ENCODE peak calls at places on chromosomes 6 and 20, in six cellular contexts. Z is HCT116, Y is IMR-90, C is A549, E is K562, F is H1. X is an unnamed sample.

GRCh38 chr20:48716086-48716485 is 111.7 kb downstream of the PREX1 start:
- DNase-seq in Z (no peak), F (no peak), Y (no peak), E (no peak), C (no peak), X (no peak)

GRCh38 chr6:161139766-161140553 is 133.9 kb downstream of the AGPAT4 start:
- DNase-seq in Y (peak), F (no peak), E (peak), Z (no peak), C (no peak), X (no peak)

GRCh38 chr6:7730003-7730402 is 4.1 kb downstream of the BMP6 start:
- DNase-seq in E (no peak), F (no peak), Y (no peak), Z (no peak), C (no peak), X (no peak)

GRCh38 chr6:157714153-157714490 is 108.9 kb upstream of the SNX9 start:
- DNase-seq in C (no peak), Z (no peak), E (no peak), Y (peak), F (no peak), X (no peak)

GRCh38 chr20:992801-993535 is 9.1 kb downstream of the RSPO4 start:
- DNase-seq in F (no peak), Y (no peak), Z (no peak), E (no peak), C (no peak), X (no peak)

GRCh38 chr6:159510141-159510540 is 182.9 kb downstream of the SOD2 start:
- DNase-seq in Y (no peak), Z (no peak), F (no peak), C (no peak), E (no peak), X (no peak)

GRCh38 chr6:33988121-33989015 is 157.5 kb downstream of the GRM4 start:
- DNase-seq in Y (no peak), Z (no peak), C (no peak), F (no peak), E (no peak), X (peak)

GRCh38 chr6:151196571-151196970 is 43.2 kb upstream of the AKAP12 start:
- DNase-seq in Z (no peak), F (no peak), C (no peak), E (no peak), Y (peak), X (no peak)

GRCh38 chr20:44650777-44651493 is 564 bp downstream of the ADA start:
- DNase-seq in C (no peak), E (peak), Y (no peak), Z (no peak), F (no peak), X (no peak)

GRCh38 chr6:37492236-37493046 is 7.3 kb downstream of the CCDC167 start:
- DNase-seq in Z (no peak), E (no peak), Y (no peak), C (no peak), F (no peak), X (no peak)

GRCh38 chr6:16972535-16972934 is 129.3 kb upstream of the STMND1 start:
- DNase-seq in C (no peak), Y (no peak), E (no peak), Z (no peak), F (no peak), X (no peak)

GRCh38 chr6:74991573-74992332 is 214.1 kb downstream of the COL12A1 start:
- DNase-seq in F (no peak), E (no peak), Z (no peak), C (no peak), Y (peak), X (no peak)

GRCh38 chr20:48008850-48009535 is 223.7 kb upstream of the SULF2 start:
- DNase-seq in E (no peak), Z (no peak), Y (peak), C (no peak), F (no peak), X (no peak)

GRCh38 chr20:50187403-50188051 is 3.1 kb upstream of the CEBPB start:
- DNase-seq in C (no peak), Y (peak), E (peak), F (no peak), Z (no peak), X (peak)

GRCh38 chr20:53622247-53623114 is 28.8 kb upstream of the ZNF217 start:
- DNase-seq in Y (no peak), C (no peak), E (no peak), F (no peak), Z (no peak), X (peak)

GRCh38 chr6:149846321-149846720 is 17.8 kb downstream of the LRP11 start:
- DNase-seq in E (no peak), C (no peak), Z (no peak), Y (peak), F (no peak), X (no peak)

GRCh38 chr6:2535492-2535891 is 215.2 kb downstream of the MYLK4 start:
- DNase-seq in E (no peak), Y (no peak), Z (no peak), C (no peak), F (no peak), X (no peak)

GRCh38 chr6:152750694-152751093 is at the start of gene VIP:
- DNase-seq in C (no peak), F (peak), Y (peak), E (no peak), Z (no peak), X (peak)

GRCh38 chr20:43985608-43986316 is 71.1 kb downstream of the TOX2 start:
- DNase-seq in Y (no peak), F (no peak), Z (no peak), E (no peak), C (no peak), X (no peak)

GRCh38 chr6:163248051-163248450 is 166.5 kb upstream of the QKI start:
- DNase-seq in E (no peak), Y (no peak), C (no peak), Z (no peak), F (no peak), X (no peak)

GRCh38 chr20:50304883-50305635 is 114.4 kb downstream of the CEBPB start:
- DNase-seq in C (no peak), Z (no peak), Y (peak), F (no peak), E (no peak), X (peak)

GRCh38 chr6:32967151-32968091 is 973 bp upstream of the BRD2 start:
- DNase-seq in C (no peak), Y (peak), F (no peak), E (peak), Z (peak), X (peak)

GRCh38 chr6:113564401-113565161 is 292.6 kb upstream of the MARCKS start:
- DNase-seq in Z (no peak), Y (peak), F (peak), E (no peak), C (no peak), X (peak)

GRCh38 chr20:846894-847278 is 13.4 kb downstream of the FAM110A start:
- DNase-seq in Y (no peak), C (no peak), E (no peak), Z (no peak), F (no peak), X (no peak)

GRCh38 chr6:54125493-54125892 is 14.2 kb downstream of the MLIP start:
- DNase-seq in Z (no peak), E (no peak), Y (no peak), C (no peak), F (peak), X (no peak)

GRCh38 chr6:18039481-18039880 is 52.0 kb upstream of the KIF13A start:
- DNase-seq in F (no peak), Y (peak), E (no peak), C (no peak), Z (no peak), X (no peak)

GRCh38 chr6:33683051-33683571 is 28.4 kb downstream of the UQCC2 start:
- DNase-seq in Z (no peak), F (no peak), E (no peak), Y (no peak), C (no peak), X (no peak)

GRCh38 chr6:138250513-138251247 is 32.4 kb upstream of the PBOV1 start:
- DNase-seq in F (no peak), C (no peak), Z (no peak), Y (peak), E (no peak), X (no peak)

GRCh38 chr20:5061209-5061608 is 58.5 kb downstream of the PCNA start:
- DNase-seq in F (peak), C (peak), Y (peak), E (no peak), Z (peak), X (peak)

GRCh38 chr6:30799210-30799609 is 54.9 kb upstream of the IER3 start:
- DNase-seq in Z (no peak), E (peak), F (no peak), Y (peak), C (no peak), X (no peak)

GRCh38 chr6:167689751-167690150 is 137.0 kb upstream of the AFDN start:
- DNase-seq in C (no peak), Y (no peak), E (no peak), F (no peak), Z (no peak), X (no peak)

GRCh38 chr6:35694462-35694861 is 5.7 kb upstream of the FKBP5 start:
- DNase-seq in E (peak), Z (peak), F (no peak), Y (peak), C (peak), X (no peak)

GRCh38 chr20:43723194-43723593 is 3.6 kb downstream of the GTSF1L start:
- DNase-seq in Y (peak), Z (no peak), F (no peak), C (no peak), E (no peak), X (no peak)

GRCh38 chr20:51995038-51995437 is 192.7 kb upstream of the SALL4 start:
- DNase-seq in Y (peak), F (no peak), C (no peak), E (no peak), Z (no peak), X (no peak)

GRCh38 chr6:119428647-119429046 is 79.1 kb upstream of the MAN1A1 start:
- DNase-seq in F (no peak), C (no peak), E (no peak), Z (no peak), Y (no peak), X (no peak)

DNA sequence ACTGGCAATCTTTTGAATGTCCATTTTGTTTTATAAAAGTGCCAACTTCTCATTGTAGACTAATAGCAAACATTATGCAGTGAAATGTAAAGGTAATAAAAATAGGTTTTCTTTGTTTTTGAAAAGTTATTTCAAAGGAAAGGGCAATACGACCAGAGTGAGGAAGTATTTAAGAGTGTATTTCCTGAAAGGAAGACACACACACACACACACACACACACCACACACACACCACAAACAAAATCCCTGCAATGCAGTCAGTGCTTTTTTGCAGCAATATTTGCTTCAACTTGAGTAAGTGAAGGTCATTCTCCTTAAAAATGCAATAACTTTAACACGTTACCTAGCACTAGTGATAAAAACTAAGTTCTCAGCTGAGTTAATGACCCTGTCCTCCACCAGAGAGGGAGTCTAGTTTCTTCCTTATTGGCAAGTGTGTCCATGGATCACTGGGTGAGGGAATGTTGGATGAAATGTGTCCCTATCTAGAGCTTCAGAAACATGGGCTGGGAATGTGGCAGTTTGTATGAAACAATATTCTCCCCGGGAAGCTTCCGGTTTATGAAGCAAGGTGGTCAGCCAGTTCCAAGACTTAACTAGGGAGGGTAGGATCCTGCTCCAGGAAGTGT is 4.8 kb downstream of the PPP1R3G start:
- DNase-seq in C (no peak), F (no peak), Y (no peak), Z (no peak), E (no peak), X (no peak)
- TF ChIP-seq RAD21 in C (no peak), F (no peak), Y (no peak), Z (no peak), E (no peak), X (no peak)

GRCh38 chr20:63943808-63944077 is 12.5 kb downstream of the UCKL1 start:
- DNase-seq in C (no peak), F (no peak), E (no peak), Y (no peak), Z (no peak), X (no peak)

GRCh38 chr20:63942250-63943006 is 13.8 kb downstream of the UCKL1 start:
- DNase-seq in E (peak), Y (peak), F (peak), C (no peak), Z (no peak), X (no peak)

GRCh38 chr20:63941282-63942060 is 14.7 kb downstream of the UCKL1 start:
- DNase-seq in F (peak), E (peak), Y (no peak), Z (no peak), C (no peak), X (no peak)

GRCh38 chr20:63944078-63944941 is 11.9 kb downstream of the UCKL1 start:
- DNase-seq in F (no peak), C (no peak), Y (no peak), E (no peak), Z (no peak), X (no peak)

DNA sequence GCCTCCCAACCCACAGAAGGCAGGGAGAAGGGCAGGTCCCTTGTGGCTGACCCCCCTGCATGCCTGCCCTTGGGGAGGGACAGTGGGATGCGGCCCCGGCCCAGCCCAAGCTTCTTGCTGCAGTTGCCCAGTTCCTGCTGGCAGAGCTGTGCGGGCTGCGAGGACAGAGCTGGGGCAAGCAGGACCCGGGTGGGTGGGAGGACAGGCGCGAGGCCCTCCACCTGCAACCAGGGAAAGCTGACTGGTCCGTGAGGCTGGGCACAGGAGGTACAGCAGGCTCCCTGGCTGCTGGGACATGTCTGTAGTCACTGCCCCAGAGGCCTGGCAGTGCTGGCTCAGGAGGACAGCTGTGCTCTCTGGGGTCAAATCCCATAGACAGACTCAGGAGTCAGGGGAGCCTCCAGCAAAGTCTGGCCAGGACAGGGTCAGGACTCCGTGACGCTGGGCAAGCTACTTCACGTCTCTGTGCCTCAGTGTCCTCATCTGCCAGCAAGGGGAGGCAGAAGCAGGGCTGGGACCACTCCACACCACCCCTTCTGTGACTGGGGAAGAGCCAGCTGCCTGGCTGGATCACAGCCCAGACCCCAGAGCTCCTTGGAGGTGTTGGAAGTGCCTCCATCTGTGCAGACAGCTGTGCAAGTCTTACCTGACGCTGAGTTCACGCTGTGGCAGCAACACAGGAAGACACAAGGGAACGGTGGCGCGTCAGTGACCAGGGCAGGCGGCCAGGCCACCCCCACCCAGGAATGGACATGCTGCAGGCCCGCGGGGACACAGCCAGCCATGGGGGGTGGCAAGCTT is 13.0 kb downstream of the UCKL1 start:
- DNase-seq in C (no peak), E (no peak), Y (no peak), Z (no peak), F (no peak), X (no peak)
- TF ChIP-seq RAD21 in C (no peak), E (no peak), Y (no peak), Z (no peak), F (no peak), X (no peak)

GRCh38 chr6:105036371-105036770 is 79.5 kb downstream of the LIN28B start:
- DNase-seq in Y (no peak), Z (no peak), C (no peak), E (no peak), F (no peak), X (no peak)
- TF ChIP-seq RAD21 in Y (no peak), Z (no peak), C (no peak), E (no peak), F (no peak), X (no peak)

DNA sequence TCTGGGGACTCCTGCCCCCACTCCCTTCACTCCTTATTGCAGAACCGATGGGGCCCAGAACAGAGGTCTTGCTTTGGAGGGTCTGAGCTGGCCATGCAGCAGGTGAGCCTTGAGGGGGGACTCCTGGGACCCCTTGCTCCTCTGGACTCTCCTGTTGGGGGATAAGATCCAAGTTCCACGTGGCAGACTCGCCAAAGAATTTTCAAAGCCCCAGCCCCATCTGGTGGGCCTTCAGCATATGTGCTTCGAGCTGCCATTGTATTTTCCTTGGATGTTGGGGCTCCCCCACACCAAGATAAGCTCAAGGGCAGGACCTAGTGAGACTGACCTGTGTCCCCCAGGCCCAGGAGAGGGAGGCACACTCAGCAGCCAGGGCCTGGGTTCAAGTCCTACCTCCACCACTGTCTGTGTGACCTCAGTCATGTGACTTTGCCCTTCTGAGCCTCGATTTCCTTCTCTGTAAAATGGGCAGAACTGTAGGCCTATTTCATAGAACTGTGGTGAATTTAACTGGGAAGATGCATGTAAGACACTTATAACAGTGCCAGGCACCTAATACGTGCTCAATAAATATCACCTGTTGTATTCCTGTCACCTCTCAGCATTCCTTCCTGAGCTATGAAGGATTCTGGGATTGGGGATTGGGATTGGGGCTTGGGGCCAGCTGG is 115.5 kb downstream of the VEGFA start:
- DNase-seq in F (no peak), Z (no peak), C (no peak), Y (no peak), E (no peak), X (no peak)
- TF ChIP-seq RAD21 in F (peak), Z (no peak), C (no peak), Y (no peak), E (no peak), X (peak)

DNA sequence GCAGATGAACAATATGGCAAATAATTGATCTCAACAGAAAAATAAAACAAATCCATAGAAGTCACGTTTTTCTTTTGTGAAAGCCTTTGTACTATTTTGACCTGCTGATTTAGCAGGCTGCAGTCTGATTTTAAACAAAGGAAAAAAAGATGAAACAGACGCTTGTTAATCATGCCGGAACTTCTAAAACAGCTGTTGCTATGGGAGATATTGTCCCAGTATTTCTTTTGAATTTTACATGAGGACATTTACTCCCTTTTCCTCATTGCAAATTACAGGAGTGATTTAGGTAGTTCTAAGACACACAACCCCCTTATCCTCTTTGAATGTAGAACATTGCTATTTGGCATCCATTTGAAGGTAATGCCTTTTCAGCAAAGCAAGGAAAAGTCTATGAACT is 416.1 kb downstream of the BCKDHB start:
- DNase-seq in Z (no peak), C (no peak), F (no peak), Y (no peak), E (no peak), X (no peak)
- TF ChIP-seq RAD21 in Z (no peak), C (no peak), F (no peak), Y (no peak), E (no peak), X (no peak)

DNA sequence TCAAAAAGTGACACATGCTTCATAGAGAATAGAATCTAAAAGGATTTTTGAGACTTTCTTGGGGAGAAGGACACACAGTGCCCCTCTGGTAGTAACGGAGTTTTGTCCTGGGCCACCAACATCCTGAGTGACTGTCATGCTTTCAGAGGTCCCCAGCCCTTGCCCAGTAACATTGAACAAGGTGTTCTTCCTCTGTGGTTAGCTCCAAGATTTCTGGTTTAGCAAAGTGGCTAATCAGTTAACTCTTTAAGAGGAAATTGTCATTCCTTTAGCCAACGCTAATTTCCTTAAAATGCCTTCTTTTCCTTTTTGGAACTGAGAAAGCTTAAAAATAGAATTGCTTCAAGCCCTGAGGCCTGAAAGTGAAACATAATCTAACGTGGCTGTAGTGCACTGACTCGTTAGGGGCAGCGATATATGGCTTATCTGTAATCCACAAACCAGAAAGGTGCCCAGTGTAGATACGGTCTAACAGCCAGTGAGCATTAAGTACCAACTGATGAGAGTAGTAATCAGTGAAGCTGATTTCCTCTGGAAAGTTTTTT is 7.8 kb downstream of the E2F3 start:
- DNase-seq in E (no peak), C (no peak), F (no peak), Z (no peak), Y (no peak), X (no peak)
- TF ChIP-seq RAD21 in E (no peak), C (no peak), F (no peak), Z (no peak), Y (no peak), X (no peak)

GRCh38 chr20:38930242-38930569 is 4.0 kb downstream of the FAM83D start:
- DNase-seq in E (no peak), C (no peak), F (no peak), Z (no peak), Y (no peak), X (no peak)
- TF ChIP-seq RAD21 in E (no peak), C (no peak), F (no peak), Z (no peak), Y (no peak), X (no peak)

GRCh38 chr6:26124550-26125014 is 37.4 kb downstream of the HFE start:
- DNase-seq in Y (no peak), C (no peak), Z (peak), F (no peak), E (no peak), X (no peak)
- TF ChIP-seq RAD21 in Y (no peak), C (no peak), Z (no peak), F (no peak), E (no peak), X (no peak)